ENCODE peak calls at places on chromosomes 7 and 10, in six cellular contexts. U is RWPE2; M is pancreas; B is heart left ventricle; F is CD4-positive, alpha-beta T cell; L is CD4-positive, CD25-positive, alpha-beta regulatory T cell. G is an unnamed sample.

GRCh38 chr10:97428572-97428981 is 2.6 kb downstream of the PGAM1 start:
- ATAC-seq in U (no peak), M (no peak), B (no peak), F (no peak), L (no peak), G (no peak)

GRCh38 chr10:110859947-110860376 is 11.8 kb upstream of the PDCD4 start:
- ATAC-seq in U (no peak), M (peak; percentile 1), B (peak; percentile 51), F (no peak), L (no peak), G (peak; percentile 71)

GRCh38 chr10:77564781-77565589 is 72.6 kb downstream of the KCNMA1 start:
- ATAC-seq in U (peak; percentile 88), M (no peak), B (no peak), F (no peak), L (no peak), G (peak; percentile 57)

GRCh38 chr10:110657968-110658691 is 14.0 kb downstream of the RBM20 start:
- ATAC-seq in U (no peak), M (no peak), B (peak; percentile 38), F (no peak), L (no peak), G (no peak)

GRCh38 chr7:105210721-105211205 is 178.0 kb downstream of the SRPK2 start:
- ATAC-seq in U (no peak), M (peak; percentile 92), B (peak; percentile 86), F (no peak), L (peak; percentile 62), G (no peak)

GRCh38 chr10:115050375-115050960 is 42.7 kb upstream of the ATRNL1 start:
- ATAC-seq in U (no peak), M (no peak), B (no peak), F (no peak), L (no peak), G (no peak)

GRCh38 chr10:4662576-4663161 is 163.3 kb upstream of the AKR1E2 start:
- ATAC-seq in U (no peak), M (peak; percentile 31), B (peak; percentile 23), F (no peak), L (no peak), G (no peak)

GRCh38 chr10:116590590-116591444 is at the start of gene PNLIPRP1:
- ATAC-seq in U (no peak), M (peak; percentile 62), B (no peak), F (no peak), L (no peak), G (no peak)

GRCh38 chr7:158191671-158192070 is 396.0 kb downstream of the PTPRN2 start:
- ATAC-seq in U (no peak), M (no peak), B (no peak), F (no peak), L (no peak), G (no peak)

GRCh38 chr7:158812684-158813083 is 16.6 kb downstream of the ESYT2 start:
- ATAC-seq in U (no peak), M (no peak), B (no peak), F (peak; percentile 62), L (peak; percentile 80), G (no peak)

GRCh38 chr10:125159932-125160855 is at the start of gene CTBP2:
- ATAC-seq in U (no peak), M (peak; percentile 34), B (peak; percentile 34), F (no peak), L (no peak), G (peak; percentile 51)

GRCh38 chr7:42126475-42127231 is 110.4 kb downstream of the GLI3 start:
- ATAC-seq in U (no peak), M (no peak), B (no peak), F (no peak), L (no peak), G (no peak)

GRCh38 chr10:24444337-24444736 is 235.4 kb downstream of the KIAA1217 start:
- ATAC-seq in U (peak; percentile 69), M (no peak), B (no peak), F (no peak), L (no peak), G (no peak)

GRCh38 chr7:91323759-91324158 is 59.5 kb downstream of the FZD1 start:
- ATAC-seq in U (no peak), M (no peak), B (no peak), F (no peak), L (no peak), G (no peak)

GRCh38 chr7:143042159-143042820 is 9.9 kb upstream of the OR6V1 start:
- ATAC-seq in U (no peak), M (peak; percentile 18), B (no peak), F (no peak), L (no peak), G (no peak)

GRCh38 chr10:50382576-50383023 is 131.3 kb upstream of the ASAH2 start:
- ATAC-seq in U (no peak), M (no peak), B (peak; percentile 70), F (no peak), L (no peak), G (no peak)

GRCh38 chr7:26345837-26346236 is 54.2 kb downstream of the SNX10 start:
- ATAC-seq in U (no peak), M (no peak), B (no peak), F (no peak), L (no peak), G (no peak)

GRCh38 chr10:48501806-48502771 is 102.8 kb downstream of the ARHGAP22 start:
- ATAC-seq in U (no peak), M (no peak), B (no peak), F (no peak), L (no peak), G (no peak)

GRCh38 chr10:11043039-11043438 is 25.4 kb downstream of the CELF2 start:
- ATAC-seq in U (no peak), M (no peak), B (no peak), F (no peak), L (no peak), G (no peak)

GRCh38 chr7:156327916-156328315 is 312.7 kb upstream of the RNF32 start:
- ATAC-seq in U (no peak), M (no peak), B (no peak), F (no peak), L (no peak), G (no peak)

GRCh38 chr10:22716943-22717342 is 2.6 kb upstream of the PIP4K2A start:
- ATAC-seq in U (no peak), M (no peak), B (no peak), F (no peak), L (no peak), G (no peak)

GRCh38 chr10:100359030-100359432 is 12.0 kb downstream of the SCD start:
- ATAC-seq in U (no peak), M (peak; percentile 4), B (no peak), F (no peak), L (no peak), G (no peak)

GRCh38 chr7:20035279-20035875 is 181.8 kb downstream of the MACC1 start:
- ATAC-seq in U (no peak), M (no peak), B (no peak), F (no peak), L (no peak), G (no peak)

GRCh38 chr7:88789480-88790064 is 6.0 kb downstream of the TEX47 start:
- ATAC-seq in U (no peak), M (peak; percentile 59), B (no peak), F (no peak), L (no peak), G (no peak)

GRCh38 chr10:12512292-12513002 is 163.1 kb downstream of the CAMK1D start:
- ATAC-seq in U (no peak), M (peak; percentile 66), B (no peak), F (no peak), L (no peak), G (no peak)

GRCh38 chr10:26755443-26755903 is 58.0 kb downstream of the PDSS1 start:
- ATAC-seq in U (peak; percentile 59), M (no peak), B (no peak), F (no peak), L (no peak), G (no peak)

GRCh38 chr7:141053626-141054025 is 20.2 kb upstream of the TMEM178B start:
- ATAC-seq in U (no peak), M (peak; percentile 41), B (no peak), F (peak; percentile 91), L (peak; percentile 85), G (no peak)

GRCh38 chr7:130930710-130931109 is 196.7 kb upstream of the KLF14 start:
- ATAC-seq in U (no peak), M (no peak), B (no peak), F (no peak), L (no peak), G (no peak)

GRCh38 chr10:124493191-124493936 is 31.7 kb downstream of the LHPP start:
- ATAC-seq in U (no peak), M (no peak), B (no peak), F (no peak), L (no peak), G (no peak)

GRCh38 chr7:103914147-103914899 is 75.1 kb downstream of the RELN start:
- ATAC-seq in U (no peak), M (no peak), B (no peak), F (no peak), L (no peak), G (no peak)

GRCh38 chr10:63437334-63437949 is 28.3 kb downstream of the JMJD1C start:
- ATAC-seq in U (peak; percentile 40), M (no peak), B (peak; percentile 42), F (no peak), L (no peak), G (no peak)

DNA sequence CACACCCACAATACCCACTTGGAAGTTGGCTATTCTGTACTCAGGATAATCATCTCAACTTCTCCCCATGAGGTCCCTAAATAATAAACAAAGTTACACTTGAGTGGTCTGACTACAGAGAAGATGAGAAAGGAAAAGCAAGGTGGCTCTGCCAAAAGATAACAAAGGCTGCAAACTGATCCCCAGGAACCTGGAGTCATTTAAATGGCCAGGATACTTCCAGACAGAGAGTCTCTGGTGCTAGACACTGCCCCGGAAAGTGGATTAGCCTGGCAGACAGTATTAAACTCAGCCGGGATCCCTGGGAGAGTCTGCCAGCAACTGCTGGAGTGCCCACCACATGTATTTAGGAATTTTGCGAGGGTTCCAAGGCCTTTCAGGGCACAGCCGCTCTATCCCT is 93.7 kb downstream of the DGKI start:
- ATAC-seq in U (no peak), M (no peak), B (no peak), F (no peak), L (no peak), G (no peak)
- H3K27me3 ChIP-seq in U (peaks cover 4% of the 10 kb centered on the region), M (no peaks in the 10 kb centered on the region), B (no peaks in the 10 kb centered on the region), F (no peaks in the 10 kb centered on the region), L (no peaks in the 10 kb centered on the region), G (no peaks in the 10 kb centered on the region)

GRCh38 chr7:52064493-52064892 is 747.9 kb upstream of the COBL start:
- ATAC-seq in U (no peak), M (no peak), B (no peak), F (no peak), L (no peak), G (no peak)
- H3K27me3 ChIP-seq in U (peaks cover 32% of the 10 kb centered on the region), M (no peaks in the 10 kb centered on the region), B (no peaks in the 10 kb centered on the region), F (no peaks in the 10 kb centered on the region), L (no peaks in the 10 kb centered on the region), G (no peaks in the 10 kb centered on the region)

GRCh38 chr7:4960363-4960762 is 1.4 kb upstream of the MMD2 start:
- ATAC-seq in U (no peak), M (no peak), B (no peak), F (no peak), L (no peak), G (no peak)
- H3K27me3 ChIP-seq in U (peaks cover 15% of the 10 kb centered on the region), M (no peaks in the 10 kb centered on the region), B (peaks cover 37% of the 10 kb centered on the region), F (peaks cover 40% of the 10 kb centered on the region), L (peaks cover 12% of the 10 kb centered on the region), G (peaks cover 81% of the 10 kb centered on the region)

GRCh38 chr7:134246347-134246746 is 70.4 kb downstream of the SLC35B4 start:
- ATAC-seq in U (no peak), M (no peak), B (no peak), F (no peak), L (no peak), G (no peak)

GRCh38 chr7:134246761-134247160 is 70.0 kb downstream of the SLC35B4 start:
- ATAC-seq in U (no peak), M (no peak), B (no peak), F (no peak), L (no peak), G (no peak)

GRCh38 chr7:134245253-134245652 is 71.5 kb downstream of the SLC35B4 start:
- ATAC-seq in U (no peak), M (no peak), B (no peak), F (no peak), L (no peak), G (no peak)
- H3K27me3 ChIP-seq in U (no peaks in the 10 kb centered on the region), M (no peaks in the 10 kb centered on the region), B (no peaks in the 10 kb centered on the region), F (no peaks in the 10 kb centered on the region), L (no peaks in the 10 kb centered on the region), G (no peaks in the 10 kb centered on the region)

G was measured in gastroesophageal sphincter.